ENCODE peak calls at places on chromosomes 1 and 21, in six cellular contexts. Q is adrenal gland, T is fibroblast of lung, E is heart left ventricle, X is prostate gland, Y is fibroblast of mammary gland. O is an unnamed sample.

GRCh38 chr1:240029418-240029817 is 62.3 kb upstream of the FMN2 start:
- DNase-seq in Q (no peak), T (no peak), E (no peak), X (no peak), Y (peak), O (no peak)

GRCh38 chr1:68229927-68230812 is 2.2 kb downstream of the WLS start:
- DNase-seq in Q (no peak), T (peak), E (no peak), X (no peak), Y (peak), O (no peak)

GRCh38 chr1:30847358-30847972 is 61.1 kb downstream of the SDC3 start:
- DNase-seq in Q (peak), T (peak), E (peak), X (no peak), Y (peak), O (peak)

GRCh38 chr1:24688621-24689195 is 45.6 kb downstream of the SRRM1 start:
- DNase-seq in Q (peak), T (peak), E (peak), X (peak), Y (peak), O (peak)

GRCh38 chr1:229107302-229107815 is 163.6 kb upstream of the RAB4A start:
- DNase-seq in Q (peak), T (no peak), E (no peak), X (no peak), Y (peak), O (no peak)

GRCh38 chr1:93437976-93438605 is 9.8 kb upstream of the FNBP1L start:
- DNase-seq in Q (no peak), T (peak), E (no peak), X (no peak), Y (peak), O (no peak)

GRCh38 chr21:26457817-26458216 is 115.3 kb downstream of the CYYR1 start:
- DNase-seq in Q (no peak), T (peak), E (no peak), X (no peak), Y (peak), O (no peak)

GRCh38 chr1:202244841-202245261 is 51.3 kb downstream of the LGR6 start:
- DNase-seq in Q (no peak), T (no peak), E (no peak), X (no peak), Y (no peak), O (no peak)

GRCh38 chr1:33972676-33973395 is 109.0 kb downstream of the HMGB4 start:
- DNase-seq in Q (peak), T (no peak), E (peak), X (peak), Y (peak), O (no peak)

GRCh38 chr1:226603030-226603960 is 54.7 kb downstream of the STUM start:
- DNase-seq in Q (peak), T (peak), E (peak), X (peak), Y (peak), O (peak)

GRCh38 chr1:43172532-43172972 is 422 bp downstream of the CFAP57 start:
- DNase-seq in Q (peak), T (peak), E (peak), X (peak), Y (peak), O (peak)

GRCh38 chr1:231613419-231614349 is 12.9 kb upstream of the DISC1 start:
- DNase-seq in Q (no peak), T (no peak), E (no peak), X (no peak), Y (no peak), O (no peak)

GRCh38 chr21:21668198-21668597 is 670.0 kb downstream of the NCAM2 start:
- DNase-seq in Q (no peak), T (no peak), E (no peak), X (no peak), Y (no peak), O (no peak)
- TF ChIP-seq CTCF in Q (no peak), T (no peak), E (no peak), X (no peak), Y (no peak), O (no peak)

GRCh38 chr1:168751195-168751650 is 22.2 kb upstream of the DPT start:
- DNase-seq in Q (no peak), T (no peak), E (no peak), X (no peak), Y (no peak), O (no peak)

GRCh38 chr1:168755800-168756418 is 26.9 kb upstream of the DPT start:
- DNase-seq in Q (peak), T (no peak), E (no peak), X (no peak), Y (no peak), O (no peak)

GRCh38 chr1:168752171-168752570 is 23.2 kb upstream of the DPT start:
- DNase-seq in Q (no peak), T (no peak), E (no peak), X (no peak), Y (no peak), O (no peak)
- H3K4me3 ChIP-seq in Q (no peak), T (no peak), E (no peak), X (no peak), Y (no peak), O (no peak)

GRCh38 chr1:223631367-223631977 is 34.0 kb downstream of the CAPN8 start:
- DNase-seq in Q (no peak), T (no peak), E (no peak), X (no peak), Y (peak), O (no peak)
- TF ChIP-seq CTCF in Q (no peak), T (no peak), E (no peak), X (no peak), Y (no peak), O (no peak)

GRCh38 chr1:38699330-38700076 is 160.1 kb downstream of the RRAGC start:
- DNase-seq in Q (no peak), T (no peak), E (no peak), X (no peak), Y (no peak), O (no peak)
- H3K4me3 ChIP-seq in Q (no peak), T (no peak), E (no peak), X (no peak), Y (no peak), O (no peak)

GRCh38 chr1:71170925-71171324 is 90.1 kb upstream of the ZRANB2 start:
- DNase-seq in Q (no peak), T (no peak), E (no peak), X (no peak), Y (peak), O (no peak)
- TF ChIP-seq CTCF in Q (no peak), T (no peak), E (no peak), X (no peak), Y (peak), O (no peak)

DNA sequence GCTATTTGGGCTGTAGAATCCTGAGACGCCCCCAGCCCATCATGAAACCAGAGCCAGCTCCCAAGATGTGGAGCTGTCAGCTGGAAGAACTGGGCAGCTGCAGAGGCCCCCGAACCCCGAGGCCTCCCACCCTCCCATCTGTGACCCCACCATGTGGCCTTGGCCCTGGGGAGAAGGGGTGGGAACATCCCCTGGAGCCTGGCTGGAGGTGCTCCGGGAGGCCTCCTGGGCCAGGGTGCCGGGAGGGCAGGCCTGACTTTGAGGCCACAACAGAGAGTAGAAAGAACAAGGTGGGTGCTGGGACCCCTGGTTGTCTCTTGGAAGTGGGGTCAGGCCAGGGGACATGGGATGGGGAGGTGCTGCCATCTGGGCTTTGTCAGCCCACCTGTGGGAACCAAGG is 6.0 kb upstream of the SMYD3 start:
- DNase-seq in Q (no peak), T (no peak), E (no peak), X (no peak), Y (no peak), O (no peak)
- H3K4me3 ChIP-seq in Q (no peak), T (no peak), E (no peak), X (no peak), Y (no peak), O (no peak)

GRCh38 chr1:117069220-117069844 is 9.2 kb downstream of the TTF2 start:
- DNase-seq in Q (no peak), T (no peak), E (no peak), X (no peak), Y (no peak), O (no peak)
- TF ChIP-seq CTCF in Q (no peak), T (no peak), E (no peak), X (no peak), Y (no peak), O (no peak)

DNA sequence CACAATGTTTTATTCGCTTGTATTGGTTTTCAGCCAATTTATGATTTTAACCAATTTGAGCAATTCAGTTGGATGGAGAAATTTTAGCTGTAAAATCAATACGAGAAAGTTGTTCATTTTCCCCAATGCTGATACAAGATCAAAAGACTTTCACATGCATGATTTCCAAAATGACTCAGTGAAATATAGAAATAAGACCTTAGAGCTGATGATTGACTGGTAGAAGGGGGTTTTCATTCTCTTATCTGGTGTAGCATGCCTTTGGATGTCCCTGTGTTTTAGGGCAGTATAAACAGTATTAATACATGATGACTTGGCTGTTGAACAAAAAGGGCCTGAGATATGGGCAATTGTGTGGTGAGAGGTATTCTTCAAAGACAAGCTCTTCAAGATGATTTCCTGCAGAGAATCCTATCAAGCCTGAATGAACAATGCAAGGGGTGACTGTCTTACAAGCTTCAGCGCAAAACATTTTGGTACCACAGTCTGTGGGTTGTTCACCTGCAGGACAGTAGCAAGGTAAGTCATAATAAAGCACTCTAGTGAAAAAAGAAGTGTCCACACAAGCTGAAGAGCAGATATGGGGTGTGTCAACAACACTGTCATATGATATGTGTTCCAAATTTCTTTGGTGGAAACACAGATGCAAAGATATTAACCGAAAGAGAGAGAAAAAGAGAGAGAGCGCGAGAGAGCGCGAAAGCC is 156.2 kb downstream of the TNFSF18 start:
- DNase-seq in Q (no peak), T (no peak), E (no peak), X (no peak), Y (no peak), O (no peak)
- H3K4me3 ChIP-seq in Q (no peak), T (no peak), E (no peak), X (no peak), Y (no peak), O (no peak)

DNA sequence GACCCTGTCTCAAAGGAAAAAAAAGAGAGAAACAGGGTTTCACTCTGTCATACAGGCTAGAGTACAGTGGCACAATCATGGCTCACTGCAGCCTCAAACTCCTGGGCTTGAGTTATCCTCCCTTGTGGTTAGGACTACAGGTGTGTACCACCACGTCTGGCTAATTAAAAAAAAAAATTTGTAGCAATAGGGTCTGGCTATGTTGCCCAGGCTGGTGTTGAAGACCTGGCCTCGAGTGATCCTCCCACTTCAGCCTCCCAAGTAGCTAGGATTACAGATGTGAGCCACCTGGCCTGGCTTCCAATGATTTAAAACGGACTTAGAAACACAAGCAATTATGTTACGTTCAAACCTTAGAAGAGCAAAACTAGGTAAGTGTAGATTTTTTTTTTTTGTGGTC is 22.1 kb downstream of the GOLPH3L start:
- DNase-seq in Q (no peak), T (no peak), E (no peak), X (no peak), Y (no peak), O (no peak)
- TF ChIP-seq CTCF in Q (no peak), T (no peak), E (no peak), X (no peak), Y (no peak), O (no peak)

DNA sequence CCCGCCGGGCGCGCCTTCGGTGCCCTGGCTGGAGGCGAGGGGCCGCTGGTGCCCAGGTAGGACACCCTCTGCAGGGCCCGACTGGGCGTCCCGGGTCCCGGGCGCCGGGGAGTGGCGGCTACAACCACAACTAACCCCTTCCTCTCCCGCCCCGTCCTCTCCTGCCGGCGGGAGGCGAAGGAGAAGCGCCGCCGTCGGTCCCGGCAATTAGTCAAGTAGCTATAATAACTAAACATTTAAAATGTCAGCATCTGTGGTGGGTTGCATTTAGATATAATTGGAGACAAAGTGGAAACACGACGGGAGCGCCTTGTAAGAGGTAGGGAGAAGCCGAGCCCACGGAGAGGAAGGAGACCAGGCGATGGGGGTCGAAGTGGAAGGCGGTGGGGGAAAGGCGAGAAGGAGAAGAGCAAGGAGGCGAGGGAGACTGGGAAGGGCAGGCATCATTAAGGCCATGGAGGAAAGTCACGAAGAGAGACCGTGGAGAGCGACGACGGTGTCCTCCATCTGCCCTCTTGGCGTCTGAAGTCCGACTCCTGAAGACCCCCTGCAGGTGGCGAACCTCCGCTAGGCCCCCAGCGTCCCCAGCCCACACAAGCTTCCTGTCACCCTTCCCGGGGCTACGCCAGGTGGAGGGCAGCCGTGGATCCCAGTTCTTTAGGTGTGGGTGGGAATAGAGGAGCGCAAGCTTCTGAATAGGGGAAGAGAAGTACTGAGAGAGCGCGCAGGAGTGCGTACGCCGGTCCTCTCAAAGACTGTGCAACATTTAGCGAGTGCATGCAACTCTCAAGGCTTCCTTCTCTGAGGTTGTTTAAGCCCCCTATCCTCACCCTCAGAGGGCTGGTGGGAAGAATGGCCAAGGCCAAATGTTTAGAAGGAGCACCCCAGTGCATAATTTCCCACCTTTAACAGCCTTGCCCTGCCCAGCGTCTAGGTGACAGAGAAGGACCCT is 1.6 kb downstream of the CNIH3 start:
- DNase-seq in Q (no peak), T (peak), E (no peak), X (no peak), Y (no peak), O (no peak)
- H3K4me3 ChIP-seq in Q (no peak), T (peak), E (peak), X (no peak), Y (peak), O (no peak)

O was measured in mucosa of descending colon.